ENCODE peak calls at places on chromosomes 4 and X, in ten cellular contexts. T is IMR-90, U is A549, Z is HCT116, V is K562, E is H9, I is neural progenitor cell, X is fibroblast of lung, A is OCI-LY7, Q is hepatocyte. H is an unnamed sample.

GRCh38 chrX:51893931-51894696 is 691 bp downstream of the MAGED1 start:
- DNase-seq in Q (peak; percentile 60), V (no peak), A (peak; percentile 10), U (no peak), Z (no peak), T (peak; percentile 11), I (peak; percentile 59), E (no peak), X (peak; percentile 29), H (peak; percentile 16)

GRCh38 chr4:112801341-112801740 is 164.4 kb downstream of the LARP7 start:
- DNase-seq in Q (no peak), A (no peak), T (no peak), Z (no peak), E (no peak), V (no peak), I (peak; percentile 72), X (no peak), U (no peak), H (no peak)

GRCh38 chr4:43047044-43047443 is 154.5 kb downstream of the GRXCR1 start:
- DNase-seq in U (no peak), Z (no peak), Q (no peak), T (no peak), X (no peak), V (no peak), I (no peak), A (no peak), E (no peak), H (no peak)

GRCh38 chr4:7032591-7032990 is 10.6 kb upstream of the TADA2B start:
- DNase-seq in U (no peak), E (no peak), V (no peak), Z (no peak), T (no peak), A (no peak), Q (no peak), X (no peak), I (no peak), H (no peak)

GRCh38 chr4:45442466-45442865 is 681.4 kb downstream of the GABRG1 start:
- DNase-seq in I (peak; percentile 47), T (no peak), U (no peak), E (no peak), V (no peak), Z (no peak), Q (peak; percentile 34), X (no peak), A (no peak), H (no peak)

GRCh38 chrX:30224541-30224940 is 5.9 kb upstream of the MAGEB3 start:
- DNase-seq in T (no peak), U (no peak), V (no peak), Q (no peak), I (no peak), E (no peak), X (no peak), Z (no peak), A (no peak), H (no peak)

GRCh38 chr4:37891221-37892159 is 606 bp downstream of the TBC1D1 start:
- DNase-seq in V (peak; percentile 15), Q (no peak), A (peak; percentile 78), I (peak; percentile 51), X (peak; percentile 15), T (peak; percentile 4), E (peak; percentile 46), Z (no peak), U (peak; percentile 8), H (peak; percentile 17)

GRCh38 chr4:7342223-7342576 is 92.5 kb downstream of the PSAPL1 start:
- DNase-seq in A (no peak), E (no peak), Z (no peak), U (no peak), T (no peak), I (no peak), V (no peak), Q (no peak), X (no peak), H (no peak)

GRCh38 chrX:20527458-20528099 is 260.9 kb upstream of the RPS6KA3 start:
- DNase-seq in U (peak; percentile 31), T (peak; percentile 38), X (no peak), E (no peak), I (peak; percentile 36), A (peak; percentile 28), Z (no peak), Q (peak; percentile 33), V (no peak), H (peak; percentile 28)

GRCh38 chrX:75781618-75782017 is 3.4 kb downstream of the MAGEE2 start:
- DNase-seq in I (peak; percentile 15), T (no peak), E (no peak), U (no peak), Q (no peak), Z (no peak), V (no peak), A (no peak), X (no peak), H (no peak)
- H3K4me2 ChIP-seq in I (no peak overlapping the region), T (no peak overlapping the region), E (no peak overlapping the region), U (no peak overlapping the region), Q (no peak overlapping the region), Z (no peak overlapping the region), V (no peak overlapping the region), A (no peak overlapping the region), X (no peak overlapping the region), H (no peak overlapping the region)

GRCh38 chr4:153233761-153234371 is 29.6 kb downstream of the TRIM2 start:
- DNase-seq in X (peak; percentile 97), Q (peak; percentile 33), U (peak; percentile 28), I (no peak), Z (peak; percentile 78), E (no peak), T (peak; percentile 93), A (no peak), V (no peak), H (peak; percentile 31)

GRCh38 chr4:153227501-153227900 is 23.3 kb downstream of the TRIM2 start:
- DNase-seq in U (no peak), I (peak; percentile 82), X (no peak), V (no peak), E (no peak), T (no peak), Q (no peak), Z (no peak), A (no peak), H (no peak)

GRCh38 chr4:153234923-153235322 is 30.7 kb downstream of the TRIM2 start:
- DNase-seq in Z (peak; percentile 56), T (peak; percentile 57), X (peak; percentile 82), U (no peak), E (no peak), Q (no peak), A (no peak), I (no peak), V (no peak), H (peak; percentile 44)

GRCh38 chr4:153228512-153229145 is 24.4 kb downstream of the TRIM2 start:
- DNase-seq in I (no peak), X (peak; percentile 50), A (no peak), Z (no peak), E (no peak), T (no peak), U (no peak), Q (no peak), V (no peak), H (no peak)

DNA sequence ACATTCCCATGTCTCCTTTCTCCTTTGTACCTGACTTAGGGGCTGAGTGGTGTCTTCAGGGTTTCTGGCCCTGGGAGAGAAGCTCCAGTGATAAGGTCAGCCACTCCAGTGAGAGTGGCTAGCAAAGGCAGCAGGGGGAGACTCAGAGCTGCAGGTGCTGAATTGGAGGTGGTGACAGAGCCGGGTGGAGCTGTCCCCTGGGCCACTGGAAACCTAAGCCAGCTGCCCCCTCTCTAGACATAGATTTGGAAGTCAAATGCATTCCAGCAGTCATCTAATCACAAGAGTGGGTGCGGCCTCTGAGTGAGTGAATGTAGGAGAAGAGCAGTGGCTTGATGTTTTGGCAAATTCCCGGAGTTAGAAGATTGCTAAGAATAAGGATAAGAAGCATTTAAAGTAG is 28.5 kb downstream of the TRIM2 start:
- DNase-seq in E (peak; percentile 83), Q (peak; percentile 43), Z (peak; percentile 27), I (peak; percentile 69), A (peak; percentile 30), U (peak; percentile 24), T (no peak), V (no peak), X (no peak), H (no peak)
- H3K4me2 ChIP-seq in E (no peak overlapping the region), Q (no peak overlapping the region), Z (peak overlapping the region; percentile 58), I (peak overlapping the region; percentile 10), A (no peak overlapping the region), U (peak overlapping the region; percentile 64), T (no peak overlapping the region), V (no peak overlapping the region), X (no peak overlapping the region), H (no peak overlapping the region)

GRCh38 chrX:130005408-130005807 is 23.0 kb downstream of the BCORL1 start:
- DNase-seq in V (no peak), U (no peak), X (no peak), A (no peak), T (no peak), E (no peak), Q (no peak), Z (no peak), I (no peak), H (no peak)
- H3K4me2 ChIP-seq in V (no peak overlapping the region), U (no peak overlapping the region), X (no peak overlapping the region), A (no peak overlapping the region), T (no peak overlapping the region), E (no peak overlapping the region), Q (no peak overlapping the region), Z (no peak overlapping the region), I (no peak overlapping the region), H (no peak overlapping the region)

GRCh38 chrX:54352677-54353076 is 5.2 kb downstream of the WNK3 start:
- DNase-seq in V (no peak), X (no peak), Q (no peak), E (no peak), I (no peak), A (no peak), Z (no peak), T (no peak), U (no peak), H (no peak)

GRCh38 chrX:54357414-54358377 is at the start of gene WNK3:
- DNase-seq in U (peak; percentile 35), Z (no peak), V (no peak), T (peak; percentile 57), A (no peak), X (peak; percentile 78), I (peak; percentile 95), E (peak; percentile 88), Q (peak; percentile 91), H (peak; percentile 69)

GRCh38 chrX:54359408-54359807 is 1.6 kb upstream of the WNK3 start:
- DNase-seq in T (no peak), E (no peak), A (no peak), U (no peak), I (no peak), X (peak; percentile 1), Q (no peak), Z (no peak), V (no peak), H (no peak)

DNA sequence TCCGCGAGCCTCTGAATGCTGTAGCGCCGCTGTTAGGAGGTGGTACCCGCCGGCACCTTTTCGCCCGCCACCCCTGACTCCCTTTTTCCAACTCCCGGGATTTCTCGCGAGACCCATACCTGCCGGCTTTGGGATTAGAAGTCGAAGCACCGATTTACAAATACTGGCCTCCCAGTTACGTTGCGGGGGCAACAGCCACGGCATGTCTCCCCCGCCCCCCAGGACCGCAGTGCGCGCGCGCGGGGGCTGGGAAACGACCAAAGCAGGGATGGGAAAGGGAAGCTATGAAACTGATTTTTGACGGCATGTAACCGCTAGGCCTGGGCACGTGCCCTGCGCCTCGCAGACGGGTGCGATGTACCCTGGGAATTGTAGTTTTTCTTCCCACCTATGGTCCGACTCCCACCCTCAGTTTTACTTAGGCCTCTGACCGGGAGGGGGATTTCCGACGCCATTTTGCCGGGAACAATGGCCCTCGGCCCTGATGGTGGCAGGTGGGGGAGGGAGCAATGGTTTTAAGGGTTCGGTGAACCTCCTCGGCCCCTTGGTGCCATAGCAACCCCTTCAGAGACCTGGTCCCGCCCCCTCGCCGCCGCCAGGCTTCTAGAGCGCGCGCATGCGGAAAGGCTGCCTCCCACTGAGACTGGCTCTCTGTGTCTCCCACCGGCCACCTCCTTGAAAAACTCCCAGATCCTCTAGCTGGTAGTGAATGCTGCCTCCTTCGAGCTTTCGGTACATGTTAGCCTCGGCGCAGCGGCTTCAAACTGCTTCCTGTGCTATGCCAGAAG is 772 bp upstream of the WNK3 start:
- DNase-seq in A (no peak), T (peak; percentile 41), I (peak; percentile 96), E (peak; percentile 83), Z (no peak), Q (peak; percentile 84), U (no peak), V (no peak), X (peak; percentile 73), H (peak; percentile 75)
- H3K4me2 ChIP-seq in A (no peak overlapping the region), T (peak overlapping the region; percentile 73), I (peak overlapping the region; percentile 70), E (peak overlapping the region; percentile 46), Z (no peak overlapping the region), Q (peak overlapping the region; percentile 82), U (peak overlapping the region; percentile 99), V (no peak overlapping the region), X (peak overlapping the region; percentile 13), H (peak overlapping the region; percentile 5)

H was measured in endothelial cell of umbilical vein.